ENCODE peak calls at places on chromosome 9, in ten cellular contexts. D is adipocyte; K is occipital lobe; A is CD8-positive, alpha-beta T cell; V is glutamatergic neuron; X is tibial nerve; O is NCI-H1417 treated with DMSO at 0.1 percent for 48 hours; M is AG04450; C is astrocyte of the spinal cord; G is midbrain. F is an unnamed sample.

GRCh38 chr9:137708590-137709284 is 89.9 kb downstream of the EHMT1 start:
- DNase-seq in O (no peak), V (no peak), A (no peak), C (no peak), X (no peak), G (no peak), K (no peak), D (no peak), M (no peak), F (no peak)

GRCh38 chr9:14480561-14480960 is 166.6 kb upstream of the NFIB start:
- DNase-seq in G (no peak), M (no peak), K (no peak), V (no peak), O (no peak), D (no peak), A (no peak), C (no peak), X (no peak), F (no peak)

GRCh38 chr9:128999581-129000206 is 28.4 kb downstream of the SH3GLB2 start:
- DNase-seq in A (no peak), M (no peak), G (no peak), D (no peak), X (no peak), O (no peak), C (no peak), V (no peak), K (no peak), F (no peak)

GRCh38 chr9:111870774-111871542 is 25.7 kb upstream of the UGCG start:
- DNase-seq in V (no peak), A (no peak), C (no peak), K (no peak), O (no peak), D (no peak), X (no peak), M (no peak), G (no peak), F (no peak)

GRCh38 chr9:98057095-98057799 is 715 bp downstream of the NANS start:
- DNase-seq in X (peak), G (no peak), C (no peak), V (no peak), D (no peak), A (no peak), O (no peak), M (no peak), K (no peak), F (no peak)

GRCh38 chr9:19615036-19615435 is 173.8 kb downstream of the SLC24A2 start:
- DNase-seq in V (no peak), O (no peak), A (no peak), C (no peak), D (no peak), K (peak), G (no peak), X (no peak), M (no peak), F (no peak)

GRCh38 chr9:133113928-133114351 is 7.1 kb downstream of the RALGDS start:
- DNase-seq in O (no peak), X (no peak), G (peak), D (peak), V (peak), K (no peak), A (no peak), C (no peak), M (no peak), F (peak)

GRCh38 chr9:136619742-136620440 is 42.8 kb upstream of the EGFL7 start:
- DNase-seq in A (no peak), M (no peak), G (peak), O (no peak), X (peak), C (peak), K (peak), D (no peak), V (no peak), F (peak)

GRCh38 chr9:109143881-109144562 is 23.0 kb downstream of the FRRS1L start:
- DNase-seq in V (no peak), O (no peak), M (no peak), X (no peak), C (peak), A (no peak), D (no peak), K (no peak), G (no peak), F (no peak)

GRCh38 chr9:80937646-80938045 is 751.7 kb downstream of the TLE1 start:
- DNase-seq in M (no peak), X (no peak), G (no peak), O (no peak), D (no peak), A (no peak), K (no peak), C (no peak), V (no peak), F (no peak)

GRCh38 chr9:35521708-35522107 is 31.8 kb downstream of the RUSC2 start:
- DNase-seq in K (no peak), C (peak), O (no peak), M (peak), D (peak), G (no peak), A (no peak), V (no peak), X (no peak), F (peak)

GRCh38 chr9:92332577-92333287 is 7.0 kb downstream of the CENPP start:
- DNase-seq in C (peak), X (no peak), G (no peak), V (no peak), A (no peak), K (no peak), M (no peak), D (peak), O (no peak), F (no peak)

F was measured in gastrocnemius medialis.